ENCODE peak calls at places on chromosome 20, in seven cellular contexts. M is spleen, L is sigmoid colon, Y is upper lobe of left lung, G is HCT116, E is stomach, W is endothelial cell of umbilical vein. C is an unnamed sample.

GRCh38 chr20:40744072-40744471 is 55.0 kb upstream of the MAFB start:
- DNase-seq in M (no peak), L (no peak), Y (no peak), G (no peak), E (no peak), W (no peak), C (no peak)

GRCh38 chr20:58143531-58143930 is 84.9 kb downstream of the ANKRD60 start:
- DNase-seq in M (no peak), L (peak; percentile 43), Y (no peak), G (no peak), E (no peak), W (no peak), C (no peak)

GRCh38 chr20:31712564-31713311 is 9.9 kb downstream of the BCL2L1 start:
- DNase-seq in M (peak; percentile 6), L (peak; percentile 97), Y (peak; percentile 92), G (peak; percentile 92), E (peak; percentile 92), W (peak; percentile 91), C (no peak)

GRCh38 chr20:53869466-53870258 is 200.7 kb downstream of the BCAS1 start:
- DNase-seq in M (no peak), L (peak; percentile 71), Y (peak; percentile 80), G (peak; percentile 84), E (peak; percentile 79), W (peak; percentile 82), C (no peak)

GRCh38 chr20:58976095-58976730 is 4.8 kb upstream of the NELFCD start:
- DNase-seq in M (no peak), L (no peak), Y (no peak), G (no peak), E (no peak), W (no peak), C (no peak)

GRCh38 chr20:3275966-3276365 is 37.0 kb upstream of the SLC4A11 start:
- DNase-seq in M (no peak), L (no peak), Y (no peak), G (no peak), E (no peak), W (no peak), C (no peak)

GRCh38 chr20:33433465-33433864 is 10.1 kb downstream of the SNTA1 start:
- DNase-seq in M (no peak), L (peak; percentile 66), Y (peak; percentile 74), G (no peak), E (peak; percentile 59), W (no peak), C (no peak)

GRCh38 chr20:51624157-51624731 is 81.7 kb upstream of the NFATC2 start:
- DNase-seq in M (peak; percentile 87), L (no peak), Y (no peak), G (peak; percentile 61), E (peak; percentile 60), W (peak; percentile 81), C (peak; percentile 64)

GRCh38 chr20:18662279-18662678 is 74.4 kb downstream of the DTD1 start:
- DNase-seq in M (no peak), L (no peak), Y (no peak), G (no peak), E (no peak), W (no peak), C (no peak)

GRCh38 chr20:64219202-64219601 is 36.3 kb upstream of the PCMTD2 start:
- DNase-seq in M (no peak), L (no peak), Y (no peak), G (no peak), E (no peak), W (no peak), C (no peak)

GRCh38 chr20:59020938-59021551 is 1.8 kb downstream of the TUBB1 start:
- DNase-seq in M (no peak), L (no peak), Y (no peak), G (no peak), E (no peak), W (no peak), C (no peak)

GRCh38 chr20:40251284-40251932 is 437.6 kb downstream of the MAFB start:
- DNase-seq in M (no peak), L (no peak), Y (peak; percentile 33), G (peak; percentile 37), E (no peak), W (peak; percentile 17), C (peak; percentile 5)

GRCh38 chr20:10508468-10509251 is 73.6 kb downstream of the SLX4IP start:
- DNase-seq in M (no peak), L (peak; percentile 82), Y (no peak), G (no peak), E (no peak), W (no peak), C (no peak)

GRCh38 chr20:56788041-56788670 is 159.1 kb downstream of the TFAP2C start:
- DNase-seq in M (peak; percentile 47), L (peak; percentile 81), Y (peak; percentile 22), G (peak; percentile 92), E (no peak), W (peak; percentile 36), C (no peak)

GRCh38 chr20:5187122-5187521 is 60.3 kb downstream of the CDS2 start:
- DNase-seq in M (no peak), L (no peak), Y (no peak), G (no peak), E (no peak), W (no peak), C (no peak)

DNA sequence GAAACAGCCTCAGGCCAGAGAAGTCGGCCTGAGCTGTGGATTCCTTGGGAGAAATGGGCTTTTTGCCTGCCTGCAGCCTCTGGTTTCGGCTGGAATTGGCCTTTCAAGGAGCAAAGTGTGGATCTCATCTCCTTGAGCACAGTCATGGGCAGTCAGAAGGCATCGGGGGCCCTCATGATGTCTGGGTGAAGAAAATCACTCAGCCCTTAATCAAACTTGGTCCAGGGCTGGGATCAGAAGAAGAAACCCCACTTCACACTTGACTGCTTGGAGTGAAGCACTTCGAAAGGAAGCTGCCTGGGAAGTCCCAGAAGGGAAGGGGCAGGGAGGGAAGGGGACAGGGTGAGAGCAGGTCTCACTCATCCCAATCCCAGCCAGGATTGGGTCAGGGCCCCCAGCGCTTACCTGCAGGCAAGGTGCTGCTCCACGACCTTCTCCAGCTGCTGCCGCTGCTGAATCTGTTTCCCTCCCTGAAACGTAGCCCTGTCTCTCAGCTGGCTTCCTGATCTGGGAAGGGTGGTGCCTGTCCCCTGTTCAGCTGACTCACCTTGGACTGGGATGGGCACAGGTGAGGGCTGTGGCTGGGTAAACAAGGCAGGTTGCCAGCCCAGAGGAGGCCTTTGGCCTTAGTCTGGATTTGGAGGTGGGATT is at the start of gene SDCBP2:
- DNase-seq in M (peak; percentile 69), L (peak; percentile 49), Y (peak; percentile 84), G (peak; percentile 23), E (peak; percentile 89), W (no peak), C (no peak)
- TF ChIP-seq POLR2A in M (no peak), L (peak; percentile 80), Y (no peak), G (no peak), E (no peak), W (no peak), C (no peak)

DNA sequence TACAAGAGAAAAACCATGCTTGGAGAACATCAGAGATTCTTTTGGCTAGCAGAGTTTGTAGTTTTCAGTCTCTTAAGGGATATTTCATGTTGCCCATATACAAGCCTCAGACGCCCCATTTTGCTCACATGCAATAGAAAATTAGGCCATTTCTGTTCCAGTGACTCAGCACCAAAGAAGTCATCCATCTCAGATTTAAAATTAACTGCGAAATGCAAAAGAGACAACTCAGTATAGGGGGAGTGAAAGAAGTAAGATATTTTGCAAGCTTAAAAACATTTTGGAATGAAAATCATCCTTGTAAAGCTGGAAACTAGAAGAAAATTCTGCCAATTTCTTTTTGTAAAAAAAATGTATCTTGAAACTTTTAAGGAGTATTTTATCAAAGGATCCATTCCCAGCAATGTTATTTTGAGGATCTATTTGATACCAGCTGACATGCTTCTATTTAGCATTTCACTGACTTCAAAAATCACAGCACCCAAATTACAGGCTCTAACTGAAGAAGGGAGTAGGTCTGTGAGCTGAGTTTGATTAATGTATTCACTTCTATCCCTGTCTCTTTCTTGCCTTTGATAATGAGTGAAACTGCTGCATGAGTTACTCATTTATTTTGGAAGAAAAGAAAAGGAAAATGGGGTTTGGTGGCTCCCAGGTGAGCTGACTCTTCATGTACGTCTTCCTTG is 223.7 kb upstream of the SULF2 start:
- DNase-seq in M (no peak), L (no peak), Y (no peak), G (no peak), E (no peak), W (no peak), C (no peak)
- TF ChIP-seq POLR2AphosphoS5 in M (no peak), L (no peak), Y (no peak), G (no peak), E (no peak), W (no peak), C (no peak)

DNA sequence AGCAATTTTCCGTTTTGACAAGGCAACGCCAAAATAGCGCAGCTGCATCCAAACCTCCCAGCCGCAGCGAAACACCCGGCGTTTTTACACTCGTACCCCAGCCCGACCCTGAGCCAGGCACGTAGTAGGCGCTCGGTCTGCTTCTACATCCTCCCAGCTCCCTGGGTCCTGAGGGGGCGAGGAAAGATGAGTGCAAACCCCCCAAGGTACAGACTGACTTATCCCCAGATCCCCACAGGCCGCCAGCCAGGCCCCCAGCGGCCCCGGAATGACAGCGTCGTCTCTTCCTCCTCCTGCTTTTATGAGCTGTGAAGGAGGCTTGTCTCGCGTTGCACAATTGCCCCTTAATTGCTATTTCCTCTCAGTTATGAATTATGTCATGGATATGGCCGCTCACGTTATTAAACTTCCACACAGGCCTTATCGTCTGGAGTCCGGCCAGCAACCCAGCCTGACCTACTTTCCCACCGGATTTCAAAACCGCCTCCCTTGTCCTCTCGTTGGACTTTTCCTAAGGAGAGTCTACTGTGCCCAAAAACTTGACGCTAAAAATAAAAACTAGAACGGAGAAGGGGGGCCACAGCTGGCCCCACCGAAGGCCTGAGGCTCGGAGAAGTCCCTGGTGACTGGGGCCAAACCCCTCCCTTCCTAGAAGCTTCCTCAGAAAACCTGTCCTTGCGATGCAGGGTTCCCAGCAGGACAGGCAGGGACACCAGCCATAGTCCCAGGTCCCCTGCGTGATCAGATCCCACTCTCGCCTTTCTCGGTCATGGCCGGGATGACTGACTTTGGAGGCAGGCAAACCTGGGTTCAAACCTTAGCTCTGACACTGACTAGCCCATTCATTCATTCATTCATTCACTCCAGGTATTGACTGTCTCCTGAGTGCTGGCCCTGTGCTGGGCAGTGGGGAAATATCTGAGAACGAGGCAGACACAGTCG is 130.9 kb upstream of the PTPN1 start:
- DNase-seq in M (peak; percentile 86), L (peak; percentile 98), Y (peak; percentile 95), G (no peak), E (peak; percentile 95), W (peak; percentile 78), C (no peak)
- TF ChIP-seq POLR2A in M (no peak), L (peak; percentile 71), Y (peak; percentile 76), G (no peak), E (no peak), W (no peak), C (no peak)

GRCh38 chr20:46830886-46831632 is 63.6 kb upstream of the EYA2 start:
- DNase-seq in M (no peak), L (no peak), Y (no peak), G (no peak), E (no peak), W (no peak), C (no peak)
- TF ChIP-seq POLR2AphosphoS5 in M (no peak), L (no peak), Y (no peak), G (no peak), E (no peak), W (no peak), C (no peak)

GRCh38 chr20:62623488-62624324 is 18.6 kb upstream of the SLCO4A1 start:
- DNase-seq in M (peak; percentile 99), L (peak; percentile 97), Y (peak; percentile 99), G (peak; percentile 73), E (peak; percentile 99), W (peak; percentile 93), C (peak; percentile 99)
- TF ChIP-seq POLR2A in M (peak; percentile 57), L (peak; percentile 65), Y (peak; percentile 49), G (peak; percentile 30), E (peak; percentile 74), W (peak; percentile 81), C (peak; percentile 76)